ENCODE peak calls at places on chromosomes 16 and 17, in six cellular contexts. Z is H1, J is suprapubic skin, W is breast epithelium, Y is esophagus squamous epithelium, R is stomach. M is an unnamed sample.

GRCh38 chr17:48051706-48052486 is 3.7 kb downstream of the NFE2L1 start:
- DNase-seq in Y (no peak), R (peak), W (no peak), J (no peak), Z (no peak), M (peak)

GRCh38 chr16:71328151-71328550 is 30.4 kb upstream of the CALB2 start:
- DNase-seq in Z (no peak), Y (no peak), W (no peak), J (no peak), R (no peak), M (no peak)

GRCh38 chr16:87725596-87726235 is 40.1 kb downstream of the KLHDC4 start:
- DNase-seq in W (no peak), J (no peak), Y (no peak), Z (no peak), R (no peak), M (no peak)

GRCh38 chr17:27422601-27423000 is 33.6 kb upstream of the KSR1 start:
- DNase-seq in Y (no peak), Z (no peak), W (no peak), R (no peak), J (no peak), M (no peak)

GRCh38 chr17:43831633-43832032 is 1.3 kb downstream of the MPP3 start:
- DNase-seq in R (no peak), Y (no peak), J (no peak), W (no peak), Z (no peak), M (no peak)

GRCh38 chr17:36652716-36653115 is 51.3 kb downstream of the MRM1 start:
- DNase-seq in J (no peak), R (no peak), Y (no peak), W (no peak), Z (no peak), M (no peak)

GRCh38 chr17:56313201-56313600 is 159.9 kb downstream of the ANKFN1 start:
- DNase-seq in J (no peak), W (no peak), Y (no peak), R (no peak), Z (no peak), M (no peak)

GRCh38 chr17:17434477-17434876 is 42.3 kb upstream of the MED9 start:
- DNase-seq in J (no peak), Z (no peak), Y (no peak), W (no peak), R (no peak), M (no peak)

GRCh38 chr17:28912281-28912937 is 9.5 kb upstream of the DHRS13 start:
- DNase-seq in W (no peak), Y (no peak), R (no peak), J (no peak), Z (peak), M (no peak)

GRCh38 chr16:22425036-22425801 is 50.8 kb upstream of the CDR2 start:
- DNase-seq in Y (no peak), Z (peak), J (peak), W (peak), R (no peak), M (peak)

GRCh38 chr16:27906883-27907282 is 156.6 kb downstream of the GSG1L start:
- DNase-seq in W (no peak), R (no peak), Y (no peak), J (no peak), Z (no peak), M (no peak)

GRCh38 chr17:4409659-4410058 is 24.1 kb upstream of the SPNS3 start:
- DNase-seq in J (no peak), Y (no peak), R (no peak), Z (no peak), W (no peak), M (no peak)

GRCh38 chr17:77299256-77300015 is 158.7 kb downstream of the SEC14L1 start:
- DNase-seq in W (no peak), J (no peak), Y (no peak), Z (no peak), R (no peak), M (no peak)

GRCh38 chr17:62093188-62094155 is 28.4 kb upstream of the MED13 start:
- DNase-seq in J (no peak), Z (no peak), W (no peak), Y (no peak), R (no peak), M (no peak)

GRCh38 chr17:60631119-60631518 is 31.1 kb downstream of the PPM1D start:
- DNase-seq in Y (no peak), J (no peak), R (no peak), Z (no peak), W (no peak), M (no peak)

GRCh38 chr17:50026046-50026675 is 29.7 kb upstream of the ITGA3 start:
- DNase-seq in Y (no peak), W (no peak), Z (no peak), J (no peak), R (no peak), M (no peak)

GRCh38 chr16:30623558-30624283 is 13.5 kb upstream of the ZNF689 start:
- DNase-seq in W (peak), Z (no peak), Y (no peak), R (no peak), J (no peak), M (no peak)

GRCh38 chr16:3601614-3602319 is 9.6 kb downstream of the SLX4 start:
- DNase-seq in R (no peak), Z (no peak), W (no peak), J (no peak), Y (no peak), M (no peak)

GRCh38 chr17:49360796-49361128 is 1.3 kb downstream of the ZNF652 start:
- DNase-seq in Z (no peak), Y (no peak), R (no peak), W (no peak), J (no peak), M (peak)

GRCh38 chr16:81686391-81687182 is 92.5 kb upstream of the PLCG2 start:
- DNase-seq in Y (no peak), J (no peak), Z (no peak), R (no peak), W (no peak), M (no peak)

GRCh38 chr17:67646472-67646871 is 71.3 kb upstream of the NOL11 start:
- DNase-seq in J (no peak), W (no peak), Z (no peak), R (no peak), Y (no peak), M (no peak)

GRCh38 chr16:53773150-53773846 is 69.3 kb downstream of the FTO start:
- DNase-seq in Y (no peak), R (peak), W (no peak), J (no peak), Z (no peak), M (no peak)

GRCh38 chr17:60372790-60373483 is 19.0 kb downstream of the USP32 start:
- DNase-seq in W (no peak), Y (no peak), R (no peak), J (no peak), Z (no peak), M (no peak)

GRCh38 chr16:1964046-1964505 is 550 bp downstream of the RPS2 start:
- DNase-seq in Z (no peak), R (no peak), W (no peak), Y (no peak), J (no peak), M (no peak)

GRCh38 chr17:56891751-56892150 is 22.1 kb downstream of the TRIM25 start:
- DNase-seq in J (no peak), R (peak), Y (no peak), Z (peak), W (no peak), M (no peak)

GRCh38 chr16:84107921-84108320 is 8.8 kb downstream of the MBTPS1 start:
- DNase-seq in R (no peak), J (no peak), Z (no peak), Y (no peak), W (no peak), M (no peak)

GRCh38 chr17:82568997-82569393 is 49.5 kb downstream of the FOXK2 start:
- DNase-seq in W (no peak), R (no peak), J (no peak), Z (no peak), Y (no peak), M (no peak)

GRCh38 chr17:61678339-61678738 is 87.3 kb upstream of the NACA2 start:
- DNase-seq in J (no peak), Z (no peak), W (no peak), R (no peak), Y (no peak), M (no peak)

GRCh38 chr17:27319536-27320221 is 25.8 kb downstream of the WSB1 start:
- DNase-seq in Z (peak), R (peak), J (no peak), Y (no peak), W (no peak), M (peak)

GRCh38 chr17:34220776-34221390 is 34.2 kb upstream of the CCL2 start:
- DNase-seq in R (no peak), Y (no peak), Z (no peak), J (no peak), W (no peak), M (no peak)

GRCh38 chr17:45951941-45952340 is 47.1 kb upstream of the STH start:
- DNase-seq in Z (no peak), R (no peak), W (no peak), J (no peak), Y (no peak), M (no peak)

GRCh38 chr17:62780951-62781350 is 27.2 kb downstream of the MARCHF10 start:
- DNase-seq in R (no peak), J (no peak), Y (no peak), Z (no peak), W (no peak), M (no peak)

GRCh38 chr17:4658478-4659305 is 17.2 kb upstream of the ALOX15 start:
- DNase-seq in J (no peak), R (no peak), Z (no peak), Y (no peak), W (no peak), M (no peak)

GRCh38 chr16:56041556-56042140 is 149.6 kb upstream of the GNAO1 start:
- DNase-seq in W (no peak), Y (no peak), J (no peak), Z (peak), R (no peak), M (no peak)

GRCh38 chr16:58299757-58300349 is 5.0 kb upstream of the PRSS54 start:
- DNase-seq in R (peak), W (no peak), Y (no peak), Z (peak), J (no peak), M (no peak)

GRCh38 chr17:1896243-1897163 is 66.7 kb downstream of the RPA1 start:
- DNase-seq in R (no peak), W (no peak), J (no peak), Z (no peak), Y (no peak), M (no peak)

GRCh38 chr17:1888741-1889140 is 58.9 kb downstream of the RPA1 start:
- DNase-seq in Y (no peak), J (no peak), Z (no peak), R (no peak), W (no peak), M (no peak)

GRCh38 chr17:1894753-1895339 is 65.0 kb downstream of the RPA1 start:
- DNase-seq in Z (no peak), W (no peak), J (no peak), Y (no peak), R (no peak), M (no peak)

DNA sequence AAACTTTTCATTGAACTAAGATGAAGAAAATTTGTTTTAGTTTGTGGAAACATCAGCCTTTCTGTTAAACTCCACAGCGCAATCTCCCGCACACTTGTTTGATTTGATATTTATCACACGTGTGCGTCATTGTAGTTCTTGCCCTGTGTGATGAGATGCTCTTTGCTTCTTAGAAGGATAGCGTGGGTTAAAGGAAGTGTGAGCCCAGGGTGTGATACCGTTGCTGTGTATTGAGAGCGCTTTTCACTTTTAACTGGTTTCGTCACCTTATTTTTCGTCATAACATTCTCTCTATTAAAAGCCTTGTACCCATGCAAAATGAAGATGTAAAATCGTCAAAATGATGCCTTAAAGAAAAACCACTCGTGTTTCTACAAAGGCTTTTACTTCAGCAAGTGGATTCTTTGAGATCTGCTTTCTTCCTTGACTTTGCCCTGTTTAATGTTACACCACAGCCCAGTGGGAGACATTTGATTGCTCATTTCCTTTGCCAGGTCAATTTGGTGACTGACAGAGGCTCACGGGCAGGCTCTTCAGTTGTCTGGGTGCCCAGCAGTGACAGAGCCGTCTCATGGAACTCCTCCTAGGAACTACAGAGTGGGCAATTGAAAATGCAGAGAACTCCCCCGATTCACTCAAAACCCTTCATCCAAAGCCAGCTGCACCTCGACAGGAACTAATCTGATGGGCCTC is 61.1 kb downstream of the RPA1 start:
- DNase-seq in J (no peak), R (no peak), Z (no peak), W (no peak), Y (no peak), M (no peak)
- TF ChIP-seq CTCF in J (no peak), R (no peak), Z (no peak), W (no peak), Y (no peak), M (no peak)

DNA sequence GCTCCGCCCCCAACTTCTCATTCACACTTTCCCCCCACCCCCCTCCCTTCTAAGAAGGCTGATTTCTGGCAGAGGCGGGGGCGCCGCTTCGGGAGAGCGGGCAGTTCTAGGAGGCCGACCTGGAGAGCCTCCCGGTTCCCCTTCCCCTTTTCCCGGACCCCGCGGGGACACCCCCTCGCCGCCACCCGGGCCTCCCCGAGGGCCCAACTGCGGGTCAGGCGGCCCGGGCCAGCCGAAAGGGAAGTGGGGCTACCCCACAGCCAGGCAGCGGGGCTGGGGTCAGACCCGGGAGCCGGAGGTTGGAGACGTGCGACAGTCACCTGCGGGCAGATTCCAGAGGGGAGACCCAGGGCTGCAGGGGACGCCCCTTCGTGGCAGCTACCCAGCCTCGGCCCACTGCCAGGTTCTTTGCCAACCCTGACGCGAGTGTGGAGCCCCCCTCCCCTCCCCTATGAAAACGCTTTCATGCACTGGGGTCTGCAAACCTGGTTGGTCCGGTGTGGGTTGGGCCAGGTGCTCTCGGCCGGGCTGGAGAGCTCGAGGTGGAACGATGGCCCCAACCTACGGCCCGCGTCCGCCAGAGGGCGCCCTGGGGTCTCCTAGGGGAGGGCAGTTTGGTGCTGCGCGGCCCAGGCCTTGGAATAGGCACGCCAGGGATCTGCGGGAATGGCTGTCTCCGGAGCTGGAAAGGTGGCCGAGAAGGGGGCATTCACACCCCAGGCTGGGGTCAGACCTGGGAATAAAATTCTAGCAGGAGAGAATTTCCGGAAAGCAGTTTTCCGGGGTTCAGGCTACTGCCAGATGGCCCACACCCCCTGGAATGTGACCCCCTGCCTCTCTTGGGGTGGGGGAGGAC is 722 bp upstream of the SOCS3 start:
- DNase-seq in R (peak), Y (peak), W (peak), Z (peak), J (peak), M (peak)
- TF ChIP-seq POLR2A in R (no peak), Y (no peak), W (no peak), Z (no peak), J (no peak), M (no peak)

DNA sequence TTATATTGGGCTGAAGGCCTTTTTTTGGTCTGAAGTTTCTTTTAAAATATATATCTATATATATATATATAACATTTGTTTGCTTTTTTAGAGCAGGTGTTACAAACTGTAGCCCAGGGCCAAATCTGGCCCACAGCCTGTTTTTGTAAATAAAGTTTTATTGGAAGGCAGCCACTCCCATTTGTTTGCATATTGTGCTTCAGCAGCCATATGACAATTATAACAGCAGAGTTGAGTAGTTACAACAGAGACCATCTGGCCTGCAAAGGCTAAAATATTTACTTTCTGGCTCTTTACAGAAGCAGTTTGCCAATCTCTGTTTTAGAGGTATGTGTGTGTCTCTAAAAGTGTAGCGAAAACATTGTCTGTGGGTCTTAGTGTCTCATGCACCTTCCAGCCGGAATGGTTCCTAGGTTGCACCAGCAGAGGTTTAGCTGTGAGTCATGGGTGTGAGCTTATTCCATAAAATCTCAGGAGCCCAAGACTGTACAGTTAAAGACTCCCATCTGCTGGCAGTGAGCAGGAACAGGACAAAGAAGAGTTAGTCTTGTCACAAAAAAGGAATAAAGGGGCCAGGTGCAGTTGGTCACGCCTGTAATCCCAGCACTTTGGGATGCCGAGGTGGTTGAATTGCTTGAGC is 23.8 kb downstream of the LCMT1 start:
- DNase-seq in R (no peak), J (no peak), W (no peak), Z (no peak), Y (no peak), M (no peak)
- TF ChIP-seq CTCF in R (no peak), J (no peak), W (no peak), Z (no peak), Y (peak), M (no peak)

DNA sequence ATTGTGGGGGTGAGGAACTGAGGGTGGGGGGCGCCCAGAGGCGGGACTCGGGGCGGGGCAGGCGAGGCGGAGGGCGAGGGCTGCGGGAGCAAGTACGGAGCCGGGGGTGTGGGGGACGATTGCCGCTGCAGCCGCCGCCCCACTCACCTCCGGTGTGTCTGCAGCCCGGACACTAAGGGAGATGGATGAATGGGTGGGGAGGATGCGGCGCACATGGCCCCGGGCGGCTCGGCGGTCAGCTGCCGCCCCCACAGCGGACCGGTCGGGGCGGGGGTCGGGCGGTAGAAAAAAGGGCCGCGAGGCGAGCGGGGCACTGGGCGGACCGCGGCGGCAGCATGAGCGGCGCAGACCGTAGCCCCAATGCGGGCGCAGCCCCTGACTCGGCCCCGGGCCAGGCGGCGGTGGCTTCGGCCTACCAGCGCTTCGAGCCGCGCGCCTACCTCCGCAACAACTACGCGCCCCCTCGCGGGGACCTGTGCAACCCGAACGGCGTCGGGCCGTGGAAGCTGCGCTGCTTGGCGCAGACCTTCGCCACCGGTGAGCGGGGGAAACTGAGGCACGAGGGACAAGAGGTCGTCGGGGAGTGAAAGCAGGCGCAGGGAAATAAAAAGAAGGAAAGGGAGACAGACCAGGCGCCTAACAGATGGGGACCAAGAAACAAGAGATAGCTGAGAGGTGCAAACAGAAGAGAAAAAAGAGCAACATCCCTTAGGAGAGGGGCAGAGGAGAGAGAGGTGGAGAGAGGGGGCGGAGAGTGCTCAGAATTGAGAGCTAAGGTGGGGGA is at the start of gene PNMT:
- DNase-seq in R (peak), Z (peak), W (no peak), Y (no peak), J (no peak), M (no peak)
- TF ChIP-seq POLR2A in R (no peak), Z (no peak), W (no peak), Y (no peak), J (no peak), M (no peak)